ENCODE peak calls at places on chromosomes 16 and 17, in eight cellular contexts. E is esophagus muscularis mucosa; R is activated naive CD4-positive, alpha-beta T cell; I is EL; X is NCI-H2107; M is GOT3; G is effector CD4-positive, alpha-beta T cell; D is right cardiac atrium. Q is an unnamed sample.

GRCh38 chr17:29581583-29582253 is 7.7 kb downstream of the GIT1 start:
- DNase-seq in R (no peak), G (no peak), M (no peak), I (no peak), X (no peak), E (no peak), D (peak), Q (no peak)

GRCh38 chr16:88651276-88651988 is 579 bp upstream of the CYBA start:
- DNase-seq in R (no peak), D (peak), G (peak), E (no peak), M (no peak), X (no peak), I (no peak), Q (no peak)

GRCh38 chr17:46928472-46929261 is 5.7 kb downstream of the GOSR2 start:
- DNase-seq in X (no peak), G (no peak), M (no peak), I (no peak), D (no peak), R (no peak), E (no peak), Q (no peak)

GRCh38 chr16:87380875-87381274 is 2.7 kb downstream of the FBXO31 start:
- DNase-seq in X (no peak), I (no peak), D (no peak), R (no peak), M (no peak), G (no peak), E (no peak), Q (no peak)

GRCh38 chr16:88582912-88583575 is 12.8 kb downstream of the ZC3H18 start:
- DNase-seq in M (no peak), G (no peak), D (no peak), R (no peak), X (no peak), E (no peak), I (no peak), Q (no peak)

GRCh38 chr17:7440113-7440822 is 956 bp downstream of the FGF11 start:
- DNase-seq in I (peak), D (peak), E (no peak), R (no peak), M (no peak), X (peak), G (no peak), Q (no peak)

GRCh38 chr17:81334419-81334896 is 39.4 kb upstream of the SLC38A10 start:
- DNase-seq in R (no peak), X (no peak), E (no peak), M (no peak), G (no peak), D (peak), I (no peak), Q (no peak)

GRCh38 chr17:2214887-2215615 is 88.5 kb downstream of the SMG6 start:
- DNase-seq in R (no peak), I (peak), G (no peak), M (no peak), D (peak), E (no peak), X (no peak), Q (no peak)

GRCh38 chr17:51805765-51806164 is 352.7 kb downstream of the CA10 start:
- DNase-seq in R (no peak), X (no peak), I (no peak), G (no peak), M (no peak), E (no peak), D (no peak), Q (no peak)

GRCh38 chr16:25174285-25174684 is 42.5 kb upstream of the AQP8 start:
- DNase-seq in X (no peak), M (no peak), R (no peak), G (no peak), E (no peak), D (no peak), I (no peak), Q (no peak)

GRCh38 chr17:47057831-47058230 is 78.8 kb upstream of the RPRML start:
- DNase-seq in G (no peak), X (no peak), M (no peak), E (no peak), I (no peak), R (no peak), D (peak), Q (no peak)

GRCh38 chr16:88007321-88007731 is 56.1 kb downstream of the BANP start:
- DNase-seq in G (no peak), X (no peak), R (no peak), E (no peak), D (no peak), I (no peak), M (no peak), Q (no peak)

GRCh38 chr16:84947022-84947421 is 64.3 kb downstream of the ZDHHC7 start:
- DNase-seq in E (no peak), M (no peak), G (no peak), D (peak), R (no peak), X (no peak), I (no peak), Q (no peak)

GRCh38 chr16:50697881-50698767 is 4.7 kb downstream of the NOD2 start:
- DNase-seq in I (peak), R (no peak), G (no peak), X (no peak), M (no peak), D (no peak), E (no peak), Q (no peak)

GRCh38 chr17:21134559-21134958 is 7.8 kb downstream of the DHRS7B start:
- DNase-seq in R (no peak), X (no peak), M (no peak), E (no peak), G (no peak), I (no peak), D (no peak), Q (no peak)

GRCh38 chr16:86816930-86817625 is 238.7 kb downstream of the FOXL1 start:
- DNase-seq in D (no peak), X (no peak), I (no peak), E (no peak), G (no peak), R (no peak), M (no peak), Q (no peak)

GRCh38 chr16:85767569-85767968 is 16.7 kb upstream of the C16orf74 start:
- DNase-seq in X (no peak), I (peak), R (no peak), G (no peak), D (no peak), M (no peak), E (no peak), Q (no peak)

GRCh38 chr17:36675250-36675649 is 73.9 kb downstream of the MRM1 start:
- DNase-seq in X (no peak), R (no peak), D (no peak), E (no peak), M (no peak), G (no peak), I (no peak), Q (no peak)

GRCh38 chr17:76416899-76417298 is 32.5 kb downstream of the SPHK1 start:
- DNase-seq in X (no peak), E (no peak), R (no peak), G (no peak), I (no peak), D (no peak), M (no peak), Q (no peak)

GRCh38 chr16:83187404-83187803 is 560.6 kb downstream of the CDH13 start:
- DNase-seq in D (no peak), X (no peak), I (peak), G (no peak), M (no peak), R (no peak), E (no peak), Q (no peak)

GRCh38 chr17:77560841-77561240 is 397.7 kb upstream of the TNRC6C start:
- DNase-seq in G (no peak), R (no peak), M (no peak), X (no peak), I (no peak), D (no peak), E (no peak), Q (no peak)

GRCh38 chr17:65518256-65518655 is 43.2 kb downstream of the AXIN2 start:
- DNase-seq in R (no peak), G (no peak), I (peak), M (no peak), X (no peak), D (no peak), E (no peak), Q (no peak)

GRCh38 chr17:80931421-80932265 is 60.0 kb upstream of the CHMP6 start:
- DNase-seq in G (no peak), R (no peak), I (peak), X (peak), E (no peak), M (no peak), D (no peak), Q (no peak)

GRCh38 chr16:80065565-80065964 is 465.0 kb upstream of the MAF start:
- DNase-seq in X (no peak), E (no peak), G (no peak), D (no peak), M (no peak), R (no peak), I (no peak), Q (no peak)

GRCh38 chr17:2396568-2397246 is 4.2 kb downstream of the MNT start:
- DNase-seq in X (peak), I (peak), R (no peak), D (peak), M (peak), G (peak), E (peak), Q (peak)

GRCh38 chr17:6269474-6269873 is 165.4 kb downstream of the AIPL1 start:
- DNase-seq in I (peak), G (no peak), E (no peak), M (no peak), D (peak), R (no peak), X (no peak), Q (no peak)

GRCh38 chr17:47686661-47687327 is 7.2 kb upstream of the TBKBP1 start:
- DNase-seq in M (no peak), G (no peak), X (no peak), I (peak), E (no peak), D (no peak), R (no peak), Q (no peak)

GRCh38 chr16:83335076-83335475 is 472.7 kb upstream of the HSBP1 start:
- DNase-seq in M (no peak), I (no peak), G (no peak), D (no peak), E (no peak), X (no peak), R (no peak), Q (no peak)

GRCh38 chr17:17129466-17129865 is 76.7 kb downstream of the PLD6 start:
- DNase-seq in X (no peak), E (no peak), G (no peak), M (no peak), R (no peak), D (peak), I (no peak), Q (no peak)

GRCh38 chr16:52812945-52813556 is 239.6 kb downstream of the CHD9NB start:
- DNase-seq in I (peak), E (no peak), D (no peak), R (no peak), M (no peak), X (no peak), G (no peak), Q (no peak)

GRCh38 chr17:37417852-37418251 is 11.2 kb downstream of the TADA2A start:
- DNase-seq in R (no peak), M (no peak), D (no peak), I (no peak), E (no peak), X (no peak), G (no peak), Q (no peak)

GRCh38 chr17:18859256-18859655 is 1.3 kb downstream of the PRPSAP2 start:
- DNase-seq in R (no peak), E (no peak), M (no peak), G (no peak), I (peak), D (no peak), X (no peak), Q (no peak)

GRCh38 chr16:77093999-77094398 is 97.0 kb upstream of the MON1B start:
- DNase-seq in M (no peak), G (no peak), I (no peak), X (no peak), E (no peak), D (no peak), R (no peak), Q (no peak)

GRCh38 chr17:83191388-83192160 is 112.2 kb downstream of the METRNL start:
- DNase-seq in M (no peak), I (no peak), X (no peak), E (no peak), G (no peak), D (peak), R (no peak), Q (no peak)

GRCh38 chr16:68179196-68179795 is 56.6 kb downstream of the ESRP2 start:
- DNase-seq in D (no peak), R (no peak), E (no peak), M (no peak), G (no peak), X (no peak), I (no peak), Q (no peak)

GRCh38 chr16:54171855-54172537 is 114.6 kb downstream of the IRX3 start:
- DNase-seq in M (no peak), E (no peak), X (no peak), I (peak), G (no peak), R (no peak), D (no peak), Q (no peak)

GRCh38 chr17:57498443-57498842 is 242.1 kb downstream of the MSI2 start:
- DNase-seq in G (no peak), X (no peak), R (no peak), D (no peak), E (no peak), I (no peak), M (no peak), Q (no peak)

GRCh38 chr16:2039286-2040030 is 8.2 kb downstream of the NTHL1 start:
- DNase-seq in I (no peak), E (peak), M (no peak), X (no peak), R (no peak), D (peak), G (no peak), Q (peak)

GRCh38 chr17:55242481-55242880 is 22.3 kb upstream of the HLF start:
- DNase-seq in M (no peak), R (no peak), D (no peak), X (no peak), E (no peak), I (no peak), G (no peak), Q (no peak)